ENCODE peak calls at places on chromosomes 11 and 22, in ten cellular contexts. Q is NCI-H446; Z is foreskin fibroblast; D is uterus; W is iPS-NIHi11; E is pancreas; I is Jurkat, Clone E6-1; K is SIG-M5; F is GM18507; G is H54. L is an unnamed sample.

GRCh38 chr11:95505927-95506426 is 275.0 kb upstream of the SESN3 start:
- DNase-seq in Q (no peak), Z (no peak), D (no peak), W (no peak), E (no peak), I (no peak), K (no peak), F (no peak), G (no peak), L (no peak)

GRCh38 chr11:1992111-1992510 is 5.5 kb downstream of the H19 start:
- DNase-seq in Q (no peak), Z (no peak), D (peak), W (no peak), E (no peak), I (no peak), K (no peak), F (no peak), G (no peak), L (no peak)

GRCh38 chr11:67666676-67667489 is 7.5 kb downstream of the ALDH3B2 start:
- DNase-seq in Q (no peak), Z (no peak), D (no peak), W (no peak), E (no peak), I (no peak), K (no peak), F (no peak), G (no peak), L (no peak)

GRCh38 chr11:128262463-128263345 is 324.7 kb downstream of the ETS1 start:
- DNase-seq in Q (no peak), Z (no peak), D (no peak), W (no peak), E (no peak), I (no peak), K (no peak), F (no peak), G (no peak), L (no peak)

GRCh38 chr11:35412285-35412684 is 7.1 kb downstream of the SLC1A2 start:
- DNase-seq in Q (peak), Z (no peak), D (no peak), W (peak), E (no peak), I (no peak), K (no peak), F (no peak), G (peak), L (no peak)

GRCh38 chr11:92211576-92212167 is 12.9 kb upstream of the FAT3 start:
- DNase-seq in Q (peak), Z (no peak), D (no peak), W (peak), E (no peak), I (peak), K (no peak), F (no peak), G (no peak), L (no peak)

GRCh38 chr22:36285545-36285944 is 32.6 kb downstream of the APOL1 start:
- DNase-seq in Q (no peak), Z (no peak), D (no peak), W (no peak), E (no peak), I (no peak), K (no peak), F (no peak), G (no peak), L (no peak)

GRCh38 chr22:45552017-45552411 is 49.3 kb downstream of the FBLN1 start:
- DNase-seq in Q (no peak), Z (no peak), D (no peak), W (no peak), E (no peak), I (no peak), K (no peak), F (no peak), G (no peak), L (no peak)

GRCh38 chr11:72969894-72970335 is 155.7 kb downstream of the ATG16L2 start:
- DNase-seq in Q (no peak), Z (peak), D (no peak), W (no peak), E (no peak), I (peak), K (peak), F (peak), G (peak), L (no peak)

GRCh38 chr11:46120361-46120710 is 918 bp downstream of the PHF21A start:
- DNase-seq in Q (no peak), Z (no peak), D (peak), W (peak), E (peak), I (no peak), K (no peak), F (no peak), G (no peak), L (no peak)

GRCh38 chr11:19766810-19767209 is 54.2 kb downstream of the NAV2 start:
- DNase-seq in Q (no peak), Z (no peak), D (no peak), W (no peak), E (no peak), I (no peak), K (no peak), F (no peak), G (no peak), L (no peak)

GRCh38 chr22:26903030-26903856 is 245.9 kb downstream of the MIAT start:
- DNase-seq in Q (no peak), Z (no peak), D (no peak), W (no peak), E (no peak), I (no peak), K (no peak), F (no peak), G (no peak), L (no peak)

GRCh38 chr22:48959496-48959895 is 868.2 kb downstream of the BRD1 start:
- DNase-seq in Q (no peak), Z (no peak), D (no peak), W (no peak), E (no peak), I (no peak), K (no peak), F (no peak), G (no peak), L (no peak)

GRCh38 chr11:43579171-43579918 is 101.2 kb upstream of the HSD17B12 start:
- DNase-seq in Q (peak), Z (no peak), D (no peak), W (peak), E (no peak), I (peak), K (no peak), F (no peak), G (peak), L (no peak)

GRCh38 chr22:48307941-48308340 is 1519.7 kb downstream of the BRD1 start:
- DNase-seq in Q (no peak), Z (no peak), D (no peak), W (no peak), E (no peak), I (no peak), K (no peak), F (no peak), G (no peak), L (no peak)

GRCh38 chr11:1153951-1154487 is 3.7 kb upstream of the MUC5AC start:
- DNase-seq in Q (no peak), Z (peak), D (peak), W (peak), E (no peak), I (no peak), K (no peak), F (no peak), G (peak), L (no peak)

GRCh38 chr11:72307439-72307838 is 63.5 kb upstream of the PHOX2A start:
- DNase-seq in Q (no peak), Z (no peak), D (no peak), W (no peak), E (no peak), I (no peak), K (no peak), F (no peak), G (no peak), L (no peak)

GRCh38 chr22:25357056-25357455 is 137.6 kb downstream of the CRYBB2 start:
- DNase-seq in Q (no peak), Z (no peak), D (no peak), W (no peak), E (no peak), I (no peak), K (no peak), F (no peak), G (no peak), L (no peak)

GRCh38 chr22:46657655-46657953 is 37.4 kb downstream of the GRAMD4 start:
- DNase-seq in Q (no peak), Z (no peak), D (no peak), W (no peak), E (no peak), I (no peak), K (no peak), F (no peak), G (no peak), L (no peak)

GRCh38 chr11:60927600-60927999 is 3.3 kb downstream of the TMEM132A start:
- DNase-seq in Q (no peak), Z (no peak), D (no peak), W (no peak), E (no peak), I (no peak), K (no peak), F (no peak), G (no peak), L (no peak)

GRCh38 chr11:14891143-14892035 is 642 bp downstream of the CYP2R1 start:
- DNase-seq in Q (peak), Z (peak), D (peak), W (peak), E (peak), I (peak), K (peak), F (peak), G (no peak), L (peak)

GRCh38 chr11:57338152-57338551 is at the start of gene P2RX3:
- DNase-seq in Q (no peak), Z (no peak), D (no peak), W (no peak), E (no peak), I (no peak), K (no peak), F (no peak), G (no peak), L (no peak)

GRCh38 chr22:45125198-45125597 is 38.5 kb upstream of the NUP50 start:
- DNase-seq in Q (no peak), Z (peak), D (no peak), W (no peak), E (no peak), I (no peak), K (no peak), F (no peak), G (no peak), L (no peak)

GRCh38 chr22:28817919-28818859 is 17.8 kb upstream of the XBP1 start:
- DNase-seq in Q (no peak), Z (no peak), D (no peak), W (peak), E (peak), I (no peak), K (no peak), F (no peak), G (no peak), L (no peak)

GRCh38 chr11:115408036-115408911 is 95.9 kb downstream of the CADM1 start:
- DNase-seq in Q (peak), Z (no peak), D (peak), W (no peak), E (no peak), I (no peak), K (no peak), F (no peak), G (no peak), L (no peak)

GRCh38 chr11:1207451-1208360 is 15.2 kb upstream of the MUC5B start:
- DNase-seq in Q (no peak), Z (no peak), D (no peak), W (peak), E (peak), I (no peak), K (no peak), F (no peak), G (no peak), L (no peak)

GRCh38 chr22:35842954-35843353 is 125.3 kb downstream of the APOL5 start:
- DNase-seq in Q (peak), Z (peak), D (no peak), W (peak), E (no peak), I (no peak), K (no peak), F (no peak), G (no peak), L (peak)

GRCh38 chr11:88405853-88406252 is 68.3 kb upstream of the CTSC start:
- DNase-seq in Q (no peak), Z (no peak), D (no peak), W (no peak), E (no peak), I (no peak), K (no peak), F (no peak), G (no peak), L (no peak)

L was measured in DMS 273 treated with DMSO at 0.1 percent for 48 hours.